ENCODE peak calls at places on chromosomes 2 and 18, in four cellular contexts. W is CD8-positive, alpha-beta memory T cell; E is pons; F is naive thymus-derived CD4-positive, alpha-beta T cell. G is an unnamed sample.
A peak's percentile ranks its signal among the peaks of the same experiment; 100 is the strongest.

GRCh38 chr2:65436825-65437221 is 4.4 kb upstream of the SPRED2 start:
- DNase-seq in W (no peak), E (no peak), F (no peak), G (peak; percentile 67)

GRCh38 chr2:34099377-34099776 is 500.3 kb upstream of the FAM98A start:
- DNase-seq in W (no peak), E (no peak), F (no peak), G (no peak)

GRCh38 chr2:240127911-240128607 is 8.0 kb downstream of the COPS9 start:
- DNase-seq in W (no peak), E (no peak), F (no peak), G (no peak)

GRCh38 chr2:175063741-175064140 is 58.6 kb upstream of the CHN1 start:
- DNase-seq in W (no peak), E (no peak), F (no peak), G (no peak)

GRCh38 chr18:46261799-46262198 is 157.6 kb downstream of the HAUS1 start:
- DNase-seq in W (no peak), E (no peak), F (no peak), G (no peak)

GRCh38 chr2:218031771-218032257 is 29.0 kb upstream of the TNS1 start:
- DNase-seq in W (no peak), E (no peak), F (no peak), G (no peak)

GRCh38 chr2:508121-508520 is 169.1 kb downstream of the TMEM18 start:
- DNase-seq in W (no peak), E (no peak), F (no peak), G (no peak)

GRCh38 chr2:138122891-138123290 is 158.6 kb downstream of the HNMT start:
- DNase-seq in W (no peak), E (no peak), F (no peak), G (no peak)

GRCh38 chr18:50240083-50240563 is 26.2 kb downstream of the CFAP53 start:
- DNase-seq in W (no peak), E (no peak), F (no peak), G (no peak)

GRCh38 chr18:58324824-58325520 is 280.9 kb downstream of the NEDD4L start:
- DNase-seq in W (no peak), E (no peak), F (no peak), G (no peak)

GRCh38 chr2:201450910-201451329 is 338 bp downstream of the TRAK2 start:
- DNase-seq in W (no peak), E (peak; percentile 54), F (no peak), G (no peak)

GRCh38 chr2:100276716-100277115 is 45.6 kb downstream of the LONRF2 start:
- DNase-seq in W (no peak), E (no peak), F (no peak), G (no peak)

GRCh38 chr18:23565916-23566547 is 20.3 kb downstream of the NPC1 start:
- DNase-seq in W (no peak), E (no peak), F (no peak), G (no peak)

GRCh38 chr2:99278793-99279291 is 22.2 kb downstream of the LYG1 start:
- DNase-seq in W (no peak), E (no peak), F (no peak), G (peak; percentile 70)

GRCh38 chr18:2223859-2224258 is 347.4 kb downstream of the METTL4 start:
- DNase-seq in W (no peak), E (peak; percentile 26), F (no peak), G (peak; percentile 24)

GRCh38 chr2:157866202-157866601 is 9.9 kb downstream of the ACVR1 start:
- DNase-seq in W (no peak), E (no peak), F (no peak), G (no peak)

GRCh38 chr2:12005886-12006681 is 259.7 kb downstream of the LPIN1 start:
- DNase-seq in W (peak; percentile 64), E (no peak), F (peak; percentile 64), G (no peak)

GRCh38 chr18:23994361-23994902 is 20.1 kb upstream of the TTC39C start:
- DNase-seq in W (no peak), E (no peak), F (no peak), G (peak; percentile 40)

GRCh38 chr2:219612605-219613286 is 14.7 kb upstream of the SLC4A3 start:
- DNase-seq in W (peak; percentile 50), E (no peak), F (peak; percentile 28), G (no peak)